ENCODE peak calls at places on chromosomes 16 and 17, in seven cellular contexts. R, S, C, L, N, H and W are unnamed samples.

GRCh38 chr17:3740611-3741073 is 16.9 kb downstream of the HASPIN start:
- DNase-seq in R (no peak), S (no peak), C (no peak), L (no peak), N (no peak), H (no peak), W (peak)

GRCh38 chr17:9150407-9151090 is 129.2 kb downstream of the NTN1 start:
- DNase-seq in R (no peak), S (no peak), C (no peak), L (no peak), N (peak), H (no peak), W (no peak)

GRCh38 chr16:84477661-84478060 is 26.8 kb downstream of the MEAK7 start:
- DNase-seq in R (no peak), S (no peak), C (no peak), L (no peak), N (no peak), H (no peak), W (no peak)

GRCh38 chr16:23433261-23433920 is 19.6 kb downstream of the COG7 start:
- DNase-seq in R (no peak), S (no peak), C (no peak), L (no peak), N (no peak), H (no peak), W (no peak)

GRCh38 chr17:19333132-19333440 is 29.4 kb downstream of the B9D1 start:
- DNase-seq in R (no peak), S (no peak), C (no peak), L (no peak), N (no peak), H (no peak), W (no peak)

GRCh38 chr17:6701719-6702118 is 11.4 kb downstream of the SLC13A5 start:
- DNase-seq in R (peak), S (no peak), C (no peak), L (peak), N (peak), H (no peak), W (peak)

GRCh38 chr17:7176870-7177209 is 2.3 kb downstream of the ASGR1 start:
- DNase-seq in R (no peak), S (no peak), C (no peak), L (no peak), N (no peak), H (no peak), W (no peak)

GRCh38 chr16:11128211-11129123 is 127.5 kb downstream of the SOCS1 start:
- DNase-seq in R (peak), S (no peak), C (no peak), L (no peak), N (no peak), H (peak), W (peak)

GRCh38 chr16:11148045-11148444 is 108.0 kb downstream of the SOCS1 start:
- DNase-seq in R (no peak), S (no peak), C (no peak), L (no peak), N (no peak), H (no peak), W (no peak)

GRCh38 chr16:27492588-27492979 is 57.1 kb downstream of the GTF3C1 start:
- DNase-seq in R (no peak), S (no peak), C (no peak), L (no peak), N (no peak), H (no peak), W (no peak)

GRCh38 chr17:14042411-14042810 is 26.9 kb upstream of the COX10 start:
- DNase-seq in R (no peak), S (no peak), C (no peak), L (no peak), N (no peak), H (no peak), W (no peak)

GRCh38 chr17:60395508-60396065 is 3.7 kb upstream of the USP32 start:
- DNase-seq in R (no peak), S (no peak), C (no peak), L (no peak), N (no peak), H (no peak), W (no peak)

GRCh38 chr16:70723740-70724145 is 37.9 kb upstream of the MTSS2 start:
- DNase-seq in R (no peak), S (no peak), C (no peak), L (no peak), N (no peak), H (no peak), W (no peak)

GRCh38 chr16:85673529-85674417 is 15.0 kb downstream of the GINS2 start:
- DNase-seq in R (peak), S (no peak), C (no peak), L (no peak), N (no peak), H (peak), W (no peak)

GRCh38 chr17:26774291-26775218 is 519.4 kb upstream of the WSB1 start:
- DNase-seq in R (no peak), S (no peak), C (no peak), L (no peak), N (no peak), H (no peak), W (no peak)

GRCh38 chr17:42409467-42410351 is 13.3 kb downstream of the CAVIN1 start:
- DNase-seq in R (peak), S (no peak), C (peak), L (peak), N (no peak), H (peak), W (no peak)

GRCh38 chr16:56606688-56607618 is 1.4 kb upstream of the MT2A start:
- DNase-seq in R (peak), S (no peak), C (peak), L (peak), N (no peak), H (peak), W (peak)

GRCh38 chr17:82444941-82445521 is 5.5 kb downstream of the CYBC1 start:
- DNase-seq in R (no peak), S (no peak), C (no peak), L (no peak), N (no peak), H (no peak), W (no peak)

GRCh38 chr17:73369126-73369525 is 57.3 kb upstream of the CDC42EP4 start:
- DNase-seq in R (no peak), S (no peak), C (no peak), L (no peak), N (no peak), H (peak), W (no peak)

GRCh38 chr17:80408872-80409271 is 6.1 kb upstream of the ENDOV start:
- DNase-seq in R (peak), S (no peak), C (no peak), L (no peak), N (no peak), H (no peak), W (peak)

GRCh38 chr17:60769327-60769726 is 91.7 kb downstream of the BCAS3 start:
- DNase-seq in R (no peak), S (no peak), C (no peak), L (no peak), N (no peak), H (no peak), W (no peak)

GRCh38 chr16:77555101-77555500 is 120.3 kb upstream of the ADAMTS18 start:
- DNase-seq in R (no peak), S (no peak), C (no peak), L (no peak), N (no peak), H (no peak), W (no peak)

GRCh38 chr17:57834146-57834741 is 15.6 kb downstream of the MRPS23 start:
- DNase-seq in R (no peak), S (no peak), C (no peak), L (no peak), N (no peak), H (peak), W (peak)
- TF ChIP-seq CTCF in R (peak), S (peak), C (no peak), L (peak), N (no peak), H (no peak), W (no peak)

GRCh38 chr17:38504216-38504615 is 76.0 kb downstream of the ARHGAP23 start:
- DNase-seq in R (no peak), S (no peak), C (no peak), L (no peak), N (no peak), H (no peak), W (no peak)

GRCh38 chr17:38498353-38498752 is 70.1 kb downstream of the ARHGAP23 start:
- DNase-seq in R (no peak), S (no peak), C (no peak), L (no peak), N (no peak), H (no peak), W (no peak)
- TF ChIP-seq CTCF in R (no peak), S (no peak), C (no peak), L (no peak), N (no peak), H (no peak), W (no peak)

DNA sequence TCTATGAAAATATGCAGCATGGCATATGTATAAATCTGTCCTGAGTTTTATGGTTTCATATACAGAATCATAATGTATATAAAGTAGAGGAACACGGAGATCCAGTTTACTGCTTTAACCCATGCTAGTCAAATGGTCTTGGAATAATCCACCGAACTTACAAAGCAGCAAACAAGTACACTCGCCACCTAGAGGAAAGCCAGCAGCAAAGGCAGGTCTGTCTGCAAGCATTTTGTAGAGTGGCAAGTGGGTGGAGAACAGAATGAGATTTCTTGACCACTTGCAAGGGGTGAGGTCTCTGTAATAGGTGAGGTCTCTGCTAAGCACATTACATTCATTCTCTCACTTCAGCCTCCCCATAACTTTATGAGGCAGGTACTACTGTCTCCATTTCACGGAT is 308.3 kb downstream of the CA10 start:
- DNase-seq in R (no peak), S (no peak), C (no peak), L (no peak), N (no peak), H (no peak), W (no peak)
- TF ChIP-seq CTCF in R (no peak), S (peak), C (no peak), L (peak), N (peak), H (no peak), W (no peak)

GRCh38 chr17:43645765-43646481 is 15.8 kb downstream of the MEOX1 start:
- DNase-seq in R (peak), S (no peak), C (peak), L (no peak), N (no peak), H (peak), W (peak)
- TF ChIP-seq CTCF in R (no peak), S (no peak), C (no peak), L (no peak), N (no peak), H (no peak), W (no peak)

GRCh38 chr17:77140878-77141767 is at the start of gene SEC14L1:
- DNase-seq in R (peak), S (no peak), C (no peak), L (no peak), N (peak), H (peak), W (peak)

GRCh38 chr17:77142689-77143088 is 1.9 kb downstream of the SEC14L1 start:
- DNase-seq in R (no peak), S (no peak), C (no peak), L (no peak), N (no peak), H (no peak), W (no peak)

GRCh38 chr17:77143306-77143705 is 2.5 kb downstream of the SEC14L1 start:
- DNase-seq in R (no peak), S (no peak), C (no peak), L (no peak), N (no peak), H (no peak), W (no peak)

GRCh38 chr17:77141846-77142449 is 1.2 kb downstream of the SEC14L1 start:
- DNase-seq in R (no peak), S (no peak), C (no peak), L (no peak), N (no peak), H (no peak), W (no peak)

DNA sequence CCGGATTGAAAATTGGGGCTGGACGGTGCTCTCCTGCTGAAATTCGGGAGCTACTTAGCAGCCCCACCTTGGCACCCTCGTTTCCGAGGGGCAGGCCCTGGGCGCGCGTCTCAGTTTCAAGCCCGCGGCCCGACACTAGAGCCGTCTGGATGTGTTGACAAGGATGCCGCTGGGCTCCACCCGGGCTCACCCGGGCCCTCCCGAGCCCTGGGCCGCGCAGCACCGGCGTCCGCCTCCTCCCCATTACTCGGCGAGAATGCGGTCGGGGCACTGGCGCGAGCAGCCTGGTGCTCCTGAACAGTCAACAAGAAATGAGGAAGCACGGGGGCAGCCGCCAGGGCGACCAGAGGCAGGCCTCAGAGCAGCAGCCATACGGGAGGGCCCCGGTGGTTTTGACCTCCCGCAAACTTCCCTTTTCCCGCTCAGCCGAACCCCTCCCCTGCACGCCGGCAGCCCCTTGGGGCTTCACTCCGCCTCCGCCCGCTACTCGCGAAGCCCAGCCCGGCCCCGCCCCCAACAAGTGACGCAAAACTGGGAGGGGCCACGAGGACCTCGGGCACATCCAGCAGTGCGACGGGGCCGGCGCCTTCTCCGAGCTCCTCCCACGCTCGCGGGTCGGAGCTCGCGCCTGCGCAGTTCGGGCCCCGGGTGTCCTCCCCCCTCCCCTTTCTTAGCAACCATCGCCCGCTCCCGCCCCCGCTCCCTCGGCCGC is 447 bp upstream of the SEC14L1 start:
- DNase-seq in R (peak), S (peak), C (peak), L (peak), N (peak), H (peak), W (peak)
- TF ChIP-seq CTCF in R (no peak), S (no peak), C (no peak), L (no peak), N (peak), H (no peak), W (no peak)

GRCh38 chr16:89452241-89452640 is 38.1 kb downstream of the ANKRD11 start:
- DNase-seq in R (no peak), S (no peak), C (no peak), L (no peak), N (no peak), H (no peak), W (no peak)

GRCh38 chr16:89455692-89456091 is 34.7 kb downstream of the ANKRD11 start:
- DNase-seq in R (no peak), S (no peak), C (no peak), L (no peak), N (no peak), H (no peak), W (no peak)

GRCh38 chr16:89455178-89455577 is 35.2 kb downstream of the ANKRD11 start:
- DNase-seq in R (no peak), S (no peak), C (no peak), L (no peak), N (no peak), H (no peak), W (peak)

GRCh38 chr16:89452925-89453324 is 37.4 kb downstream of the ANKRD11 start:
- DNase-seq in R (no peak), S (no peak), C (no peak), L (no peak), N (no peak), H (no peak), W (no peak)

DNA sequence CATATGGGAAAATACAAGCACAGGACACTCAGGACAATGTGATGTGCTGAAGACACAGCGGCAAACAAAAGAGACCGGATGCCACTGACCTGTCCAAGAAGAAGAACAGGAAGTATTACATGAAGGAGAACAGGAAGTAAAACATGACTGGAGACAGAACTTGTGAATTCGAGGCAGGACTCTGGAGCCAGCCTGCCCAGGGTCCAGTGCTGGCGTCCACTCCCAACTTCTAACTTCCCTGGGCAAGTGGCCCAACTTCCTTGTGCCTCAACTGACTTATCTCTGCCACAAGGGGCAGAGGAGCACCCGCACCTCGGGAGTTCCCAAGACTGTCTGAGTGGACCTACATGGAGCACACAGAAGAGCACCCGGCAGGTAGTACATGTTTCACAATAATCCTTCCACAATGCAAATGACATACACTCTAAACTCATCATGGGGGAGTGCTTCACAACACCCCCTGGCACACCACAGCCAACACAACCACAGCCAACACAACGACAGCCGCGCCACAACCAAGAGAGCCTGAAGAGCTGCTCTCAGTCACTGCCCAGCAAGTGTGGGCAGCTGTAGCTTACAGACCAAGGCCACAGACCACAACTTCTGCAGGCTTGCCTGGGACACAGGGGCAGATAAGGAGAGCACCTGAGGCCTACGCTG is 36.6 kb downstream of the ANKRD11 start:
- DNase-seq in R (peak), S (no peak), C (no peak), L (no peak), N (no peak), H (peak), W (peak)
- TF ChIP-seq CTCF in R (peak), S (no peak), C (no peak), L (peak), N (peak), H (no peak), W (peak)

GRCh38 chr17:48181653-48182052 is 74.1 kb downstream of the SNX11 start:
- DNase-seq in R (peak), S (no peak), C (no peak), L (peak), N (no peak), H (no peak), W (no peak)
- TF ChIP-seq CTCF in R (peak), S (peak), C (no peak), L (peak), N (peak), H (no peak), W (no peak)